ENCODE peak calls at places on chromosomes 4 and X, in eight cellular contexts. One of them, this sample, is unnamed.

GRCh38 chr4:100590308-100590707 is 72.5 kb upstream of the EMCN start:
- DNase-seq in left ventricle myocardium inferior: no peak
- DNase-seq in epithelial cell of prostate: no peak
- DNase-seq in Right ventricle myocardium superior: no peak
- DNase-seq in tibial artery: no peak
- DNase-seq in right atrium auricular region: no peak
- DNase-seq in AG04450: no peak
- DNase-seq in NAMALWA: no peak
- DNase-seq in this sample: no peak

GRCh38 chr4:10917475-10918103 is 233.0 kb upstream of the CLNK start:
- DNase-seq in left ventricle myocardium inferior: no peak
- DNase-seq in epithelial cell of prostate: peak
- DNase-seq in Right ventricle myocardium superior: no peak
- DNase-seq in tibial artery: no peak
- DNase-seq in right atrium auricular region: no peak
- DNase-seq in AG04450: no peak
- DNase-seq in NAMALWA: no peak
- DNase-seq in this sample: no peak

GRCh38 chrX:98289726-98290125 is 1406.0 kb downstream of the RPA4 start:
- DNase-seq in left ventricle myocardium inferior: no peak
- DNase-seq in epithelial cell of prostate: no peak
- DNase-seq in Right ventricle myocardium superior: no peak
- DNase-seq in tibial artery: no peak
- DNase-seq in right atrium auricular region: no peak
- DNase-seq in AG04450: no peak
- DNase-seq in NAMALWA: no peak
- DNase-seq in this sample: no peak

GRCh38 chrX:41923925-41924693 is 755 bp upstream of the CASK start:
- DNase-seq in left ventricle myocardium inferior: no peak
- DNase-seq in epithelial cell of prostate: peak
- DNase-seq in Right ventricle myocardium superior: no peak
- DNase-seq in tibial artery: peak
- DNase-seq in right atrium auricular region: no peak
- DNase-seq in AG04450: no peak
- DNase-seq in NAMALWA: peak
- DNase-seq in this sample: peak

GRCh38 chr4:56990109-56990508 is 11.4 kb downstream of the POLR2B start:
- DNase-seq in left ventricle myocardium inferior: no peak
- DNase-seq in epithelial cell of prostate: no peak
- DNase-seq in Right ventricle myocardium superior: no peak
- DNase-seq in tibial artery: no peak
- DNase-seq in right atrium auricular region: no peak
- DNase-seq in AG04450: no peak
- DNase-seq in NAMALWA: no peak
- DNase-seq in this sample: no peak

GRCh38 chr4:1380368-1381151 is 25.7 kb downstream of the NKX1-1 start:
- DNase-seq in left ventricle myocardium inferior: peak
- DNase-seq in epithelial cell of prostate: no peak
- DNase-seq in Right ventricle myocardium superior: peak
- DNase-seq in tibial artery: peak
- DNase-seq in right atrium auricular region: no peak
- DNase-seq in AG04450: no peak
- DNase-seq in NAMALWA: no peak
- DNase-seq in this sample: no peak

GRCh38 chrX:121135488-121136207 is 88.2 kb downstream of the GLUD2 start:
- DNase-seq in left ventricle myocardium inferior: no peak
- DNase-seq in epithelial cell of prostate: no peak
- DNase-seq in Right ventricle myocardium superior: no peak
- DNase-seq in tibial artery: no peak
- DNase-seq in right atrium auricular region: no peak
- DNase-seq in AG04450: no peak
- DNase-seq in NAMALWA: no peak
- DNase-seq in this sample: no peak

GRCh38 chr4:76905521-76905920 is 7.6 kb upstream of the SOWAHB start:
- DNase-seq in left ventricle myocardium inferior: no peak
- DNase-seq in epithelial cell of prostate: no peak
- DNase-seq in Right ventricle myocardium superior: no peak
- DNase-seq in tibial artery: no peak
- DNase-seq in right atrium auricular region: no peak
- DNase-seq in AG04450: peak
- DNase-seq in NAMALWA: no peak
- DNase-seq in this sample: no peak

GRCh38 chr4:112167790-112168189 is 22.5 kb downstream of the FAM241A start:
- DNase-seq in left ventricle myocardium inferior: no peak
- DNase-seq in epithelial cell of prostate: peak
- DNase-seq in Right ventricle myocardium superior: no peak
- DNase-seq in tibial artery: no peak
- DNase-seq in right atrium auricular region: no peak
- DNase-seq in AG04450: no peak
- DNase-seq in NAMALWA: peak
- DNase-seq in this sample: no peak

GRCh38 chrX:39527045-39527444 is 570.7 kb downstream of the BCOR start:
- DNase-seq in left ventricle myocardium inferior: no peak
- DNase-seq in epithelial cell of prostate: no peak
- DNase-seq in Right ventricle myocardium superior: no peak
- DNase-seq in tibial artery: no peak
- DNase-seq in right atrium auricular region: no peak
- DNase-seq in AG04450: no peak
- DNase-seq in NAMALWA: no peak
- DNase-seq in this sample: no peak

GRCh38 chrX:109856974-109857373 is 123.9 kb upstream of the ACSL4 start:
- DNase-seq in left ventricle myocardium inferior: no peak
- DNase-seq in epithelial cell of prostate: no peak
- DNase-seq in Right ventricle myocardium superior: no peak
- DNase-seq in tibial artery: no peak
- DNase-seq in right atrium auricular region: no peak
- DNase-seq in AG04450: no peak
- DNase-seq in NAMALWA: peak
- DNase-seq in this sample: no peak

GRCh38 chr4:155679343-155679742 is 12.7 kb downstream of the GUCY1A1 start:
- DNase-seq in left ventricle myocardium inferior: no peak
- DNase-seq in epithelial cell of prostate: peak
- DNase-seq in Right ventricle myocardium superior: no peak
- DNase-seq in tibial artery: peak
- DNase-seq in right atrium auricular region: no peak
- DNase-seq in AG04450: no peak
- DNase-seq in NAMALWA: no peak
- DNase-seq in this sample: no peak

GRCh38 chrX:81336455-81337144 is 134.7 kb downstream of the SH3BGRL start:
- DNase-seq in left ventricle myocardium inferior: no peak
- DNase-seq in epithelial cell of prostate: no peak
- DNase-seq in Right ventricle myocardium superior: no peak
- DNase-seq in tibial artery: no peak
- DNase-seq in right atrium auricular region: no peak
- DNase-seq in AG04450: no peak
- DNase-seq in NAMALWA: no peak
- DNase-seq in this sample: no peak

GRCh38 chr4:39085891-39086290 is 23.9 kb downstream of the KLHL5 start:
- DNase-seq in left ventricle myocardium inferior: no peak
- DNase-seq in epithelial cell of prostate: no peak
- DNase-seq in Right ventricle myocardium superior: no peak
- DNase-seq in tibial artery: no peak
- DNase-seq in right atrium auricular region: no peak
- DNase-seq in AG04450: no peak
- DNase-seq in NAMALWA: no peak
- DNase-seq in this sample: no peak

GRCh38 chr4:98746936-98747658 is 88.7 kb upstream of the TSPAN5 start:
- DNase-seq in left ventricle myocardium inferior: no peak
- DNase-seq in epithelial cell of prostate: no peak
- DNase-seq in Right ventricle myocardium superior: no peak
- DNase-seq in tibial artery: no peak
- DNase-seq in right atrium auricular region: no peak
- DNase-seq in AG04450: no peak
- DNase-seq in NAMALWA: no peak
- DNase-seq in this sample: no peak

GRCh38 chr4:128468485-128468989 is 180.9 kb upstream of the PGRMC2 start:
- DNase-seq in left ventricle myocardium inferior: no peak
- DNase-seq in epithelial cell of prostate: peak
- DNase-seq in Right ventricle myocardium superior: peak
- DNase-seq in tibial artery: peak
- DNase-seq in right atrium auricular region: peak
- DNase-seq in AG04450: peak
- DNase-seq in NAMALWA: no peak
- DNase-seq in this sample: no peak

GRCh38 chr4:1647432-1647831 is 36.7 kb downstream of the FAM53A start:
- DNase-seq in left ventricle myocardium inferior: no peak
- DNase-seq in epithelial cell of prostate: no peak
- DNase-seq in Right ventricle myocardium superior: no peak
- DNase-seq in tibial artery: no peak
- DNase-seq in right atrium auricular region: no peak
- DNase-seq in AG04450: no peak
- DNase-seq in NAMALWA: no peak
- DNase-seq in this sample: no peak

GRCh38 chr4:177442623-177443155 is 452 bp upstream of the AGA start:
- DNase-seq in left ventricle myocardium inferior: no peak
- DNase-seq in epithelial cell of prostate: no peak
- DNase-seq in Right ventricle myocardium superior: no peak
- DNase-seq in tibial artery: no peak
- DNase-seq in right atrium auricular region: no peak
- DNase-seq in AG04450: no peak
- DNase-seq in NAMALWA: peak
- DNase-seq in this sample: peak

GRCh38 chr4:123786955-123787354 is 390.4 kb downstream of the SPRY1 start:
- DNase-seq in left ventricle myocardium inferior: peak
- DNase-seq in epithelial cell of prostate: no peak
- DNase-seq in Right ventricle myocardium superior: peak
- DNase-seq in tibial artery: no peak
- DNase-seq in right atrium auricular region: no peak
- DNase-seq in AG04450: peak
- DNase-seq in NAMALWA: no peak
- DNase-seq in this sample: no peak

GRCh38 chr4:37662861-37663390 is 23.2 kb downstream of the RELL1 start:
- DNase-seq in left ventricle myocardium inferior: peak
- DNase-seq in epithelial cell of prostate: no peak
- DNase-seq in Right ventricle myocardium superior: peak
- DNase-seq in tibial artery: no peak
- DNase-seq in right atrium auricular region: no peak
- DNase-seq in AG04450: no peak
- DNase-seq in NAMALWA: no peak
- DNase-seq in this sample: no peak

GRCh38 chr4:187578103-187578502 is 417.5 kb upstream of the ZFP42 start:
- DNase-seq in left ventricle myocardium inferior: no peak
- DNase-seq in epithelial cell of prostate: no peak
- DNase-seq in Right ventricle myocardium superior: no peak
- DNase-seq in tibial artery: no peak
- DNase-seq in right atrium auricular region: no peak
- DNase-seq in AG04450: no peak
- DNase-seq in NAMALWA: no peak
- DNase-seq in this sample: no peak

GRCh38 chr4:121614136-121614535 is 82.6 kb downstream of the ANXA5 start:
- DNase-seq in left ventricle myocardium inferior: no peak
- DNase-seq in epithelial cell of prostate: no peak
- DNase-seq in Right ventricle myocardium superior: no peak
- DNase-seq in tibial artery: no peak
- DNase-seq in right atrium auricular region: no peak
- DNase-seq in AG04450: no peak
- DNase-seq in NAMALWA: no peak
- DNase-seq in this sample: no peak

GRCh38 chrX:67721321-67721720 is 177.5 kb downstream of the AR start:
- DNase-seq in left ventricle myocardium inferior: no peak
- DNase-seq in epithelial cell of prostate: no peak
- DNase-seq in Right ventricle myocardium superior: no peak
- DNase-seq in tibial artery: no peak
- DNase-seq in right atrium auricular region: no peak
- DNase-seq in AG04450: no peak
- DNase-seq in NAMALWA: no peak
- DNase-seq in this sample: no peak

GRCh38 chr4:41573458-41574129 is 35.6 kb downstream of the LIMCH1 start:
- DNase-seq in left ventricle myocardium inferior: no peak
- DNase-seq in epithelial cell of prostate: no peak
- DNase-seq in Right ventricle myocardium superior: no peak
- DNase-seq in tibial artery: no peak
- DNase-seq in right atrium auricular region: no peak
- DNase-seq in AG04450: no peak
- DNase-seq in NAMALWA: no peak
- DNase-seq in this sample: no peak